ENCODE peak calls at places on chromosomes 13 and 19, in five cellular contexts. K is stimulated activated CD4-positive, alpha-beta T cell treated with anti-CD3 and anti-CD28 coated beads, Interleukin-1b, Interleukin-23, amount 100 ng/mL, for 1 hour; L is CD4-positive, CD25-positive, alpha-beta regulatory T cell; W is GM04504; T is breast epithelium. E is an unnamed sample.
A peak's percentile ranks its signal among the peaks of the same experiment; 100 is the strongest.

GRCh38 chr19:41591951-41592562 is 16.1 kb downstream of the CEACAM21 start:
- DNase-seq in K (no peak), L (no peak), W (no peak), T (no peak), E (no peak)

GRCh38 chr13:86918682-86919081 is 752.5 kb upstream of the SLITRK5 start:
- DNase-seq in K (no peak), L (no peak), W (no peak), T (no peak), E (no peak)

GRCh38 chr13:37595162-37595561 is 3.4 kb downstream of the POSTN start:
- DNase-seq in K (no peak), L (no peak), W (peak; percentile 22), T (no peak), E (no peak)

GRCh38 chr13:25860265-25860664 is 191.6 kb downstream of the SHISA2 start:
- DNase-seq in K (no peak), L (no peak), W (no peak), T (no peak), E (no peak)

GRCh38 chr19:8441725-8442544 is 2.8 kb upstream of the HNRNPM start:
- DNase-seq in K (no peak), L (no peak), W (no peak), T (peak; percentile 15), E (no peak)

GRCh38 chr13:102131246-102131645 is 270.6 kb downstream of the FGF14 start:
- DNase-seq in K (no peak), L (no peak), W (no peak), T (no peak), E (no peak)

GRCh38 chr13:78215458-78215857 is 296.8 kb upstream of the EDNRB start:
- DNase-seq in K (no peak), L (no peak), W (no peak), T (no peak), E (no peak)

GRCh38 chr13:38674208-38674607 is 12.7 kb upstream of the FREM2 start:
- DNase-seq in K (no peak), L (no peak), W (no peak), T (no peak), E (no peak)

GRCh38 chr19:23409392-23410048 is 14.2 kb upstream of the ZNF91 start:
- DNase-seq in K (no peak), L (no peak), W (no peak), T (no peak), E (no peak)

GRCh38 chr19:31718898-31719297 is 369.7 kb upstream of the TSHZ3 start:
- DNase-seq in K (no peak), L (no peak), W (no peak), T (no peak), E (no peak)

GRCh38 chr13:75831389-75831788 is 195.3 kb downstream of the LMO7 start:
- DNase-seq in K (no peak), L (no peak), W (no peak), T (no peak), E (no peak)

GRCh38 chr13:35879111-35879510 is 252.1 kb downstream of the DCLK1 start:
- DNase-seq in K (no peak), L (no peak), W (no peak), T (no peak), E (no peak)

GRCh38 chr19:28437390-28438346 is 775.3 kb downstream of the UQCRFS1 start:
- DNase-seq in K (no peak), L (no peak), W (no peak), T (no peak), E (no peak)

GRCh38 chr13:76570485-76570884 is 315.7 kb downstream of the KCTD12 start:
- DNase-seq in K (no peak), L (no peak), W (no peak), T (no peak), E (no peak)

GRCh38 chr13:61873717-61874116 is 458.1 kb upstream of the PCDH20 start:
- DNase-seq in K (no peak), L (no peak), W (no peak), T (no peak), E (no peak)

GRCh38 chr19:16141043-16141442 is 2.4 kb upstream of the HSH2D start:
- DNase-seq in K (no peak), L (no peak), W (no peak), T (no peak), E (no peak)

GRCh38 chr19:15248648-15249559 is 16.7 kb upstream of the EPHX3 start:
- DNase-seq in K (no peak), L (no peak), W (peak; percentile 87), T (no peak), E (no peak)

GRCh38 chr13:113742000-113742441 is 17.0 kb upstream of the TMEM255B start:
- DNase-seq in K (no peak), L (no peak), W (no peak), T (no peak), E (no peak)

E was measured in CD4-positive, alpha-beta memory T cell.